ENCODE peak calls at places on chromosomes 2 and 18, in five cellular contexts. O is psoas muscle, W is AG04450, T is transverse colon, I is GM23338. H is an unnamed sample.

GRCh38 chr2:72793798-72794447 is 31.9 kb downstream of the EXOC6B start:
- DNase-seq in T (no peak), I (no peak), W (no peak), O (no peak), H (no peak)

GRCh38 chr2:55482186-55482945 is 37.2 kb upstream of the CFAP36 start:
- DNase-seq in I (peak; percentile 34), W (no peak), T (no peak), O (no peak), H (no peak)

GRCh38 chr2:169363027-169363569 is 764 bp upstream of the LRP2 start:
- DNase-seq in W (no peak), T (no peak), O (no peak), I (peak; percentile 38), H (no peak)

GRCh38 chr18:7273301-7273911 is 42.5 kb downstream of the LRRC30 start:
- DNase-seq in O (peak; percentile 75), T (peak; percentile 15), W (no peak), I (no peak), H (peak; percentile 36)

GRCh38 chr2:191878576-191879298 is 31.8 kb upstream of the CAVIN2 start:
- DNase-seq in W (peak; percentile 48), O (no peak), I (no peak), T (no peak), H (peak; percentile 64)

GRCh38 chr18:29154758-29155725 is 978.1 kb upstream of the CDH2 start:
- DNase-seq in I (no peak), T (no peak), O (no peak), W (peak; percentile 70), H (peak; percentile 61)

GRCh38 chr2:22513563-22513962 is 871.4 kb upstream of the KLHL29 start:
- DNase-seq in W (no peak), I (no peak), O (no peak), T (no peak), H (no peak)

GRCh38 chr2:183112575-183112974 is 11.7 kb upstream of the NUP35 start:
- DNase-seq in O (no peak), T (no peak), I (no peak), W (no peak), H (no peak)

GRCh38 chr2:126668254-126668653 is 12.3 kb downstream of the GYPC start:
- DNase-seq in T (no peak), O (no peak), W (no peak), I (no peak), H (no peak)

GRCh38 chr2:231010201-231010730 is 14.3 kb downstream of the SPATA3 start:
- DNase-seq in O (no peak), I (no peak), W (no peak), T (no peak), H (no peak)

GRCh38 chr18:21215480-21215879 is 26.6 kb upstream of the GREB1L start:
- DNase-seq in W (no peak), T (no peak), I (no peak), O (no peak), H (no peak)

GRCh38 chr2:188676012-188676405 is 298.2 kb upstream of the COL3A1 start:
- DNase-seq in W (no peak), O (no peak), I (no peak), T (no peak), H (no peak)
- H3K27ac ChIP-seq in W (no peak overlapping the region), O (no peak overlapping the region), I (no peak overlapping the region), T (no peak overlapping the region), H (no peak overlapping the region)

GRCh38 chr18:37163119-37163518 is 334.2 kb downstream of the KIAA1328 start:
- DNase-seq in W (no peak), T (no peak), I (no peak), O (no peak), H (no peak)

GRCh38 chr18:37156330-37156942 is 327.5 kb downstream of the KIAA1328 start:
- DNase-seq in I (no peak), T (no peak), W (no peak), O (no peak), H (no peak)

GRCh38 chr18:37166491-37166890 is 337.6 kb downstream of the KIAA1328 start:
- DNase-seq in W (no peak), I (no peak), O (no peak), T (no peak), H (no peak)

GRCh38 chr18:37160038-37160745 is 331.3 kb downstream of the KIAA1328 start:
- DNase-seq in T (no peak), W (no peak), I (no peak), O (no peak), H (no peak)

GRCh38 chr18:37161491-37161890 is 332.6 kb downstream of the KIAA1328 start:
- DNase-seq in W (no peak), T (no peak), I (no peak), O (no peak), H (no peak)
- H3K27ac ChIP-seq in W (no peak overlapping the region), T (no peak overlapping the region), I (peak overlapping the region; percentile 5), O (no peak overlapping the region), H (no peak overlapping the region)

GRCh38 chr2:69969126-69969983 is 7.9 kb upstream of the ASPRV1 start:
- DNase-seq in O (no peak), W (no peak), T (no peak), I (no peak), H (no peak)
- H3K27ac ChIP-seq in O (no peak overlapping the region), W (no peak overlapping the region), T (no peak overlapping the region), I (no peak overlapping the region), H (no peak overlapping the region)

DNA sequence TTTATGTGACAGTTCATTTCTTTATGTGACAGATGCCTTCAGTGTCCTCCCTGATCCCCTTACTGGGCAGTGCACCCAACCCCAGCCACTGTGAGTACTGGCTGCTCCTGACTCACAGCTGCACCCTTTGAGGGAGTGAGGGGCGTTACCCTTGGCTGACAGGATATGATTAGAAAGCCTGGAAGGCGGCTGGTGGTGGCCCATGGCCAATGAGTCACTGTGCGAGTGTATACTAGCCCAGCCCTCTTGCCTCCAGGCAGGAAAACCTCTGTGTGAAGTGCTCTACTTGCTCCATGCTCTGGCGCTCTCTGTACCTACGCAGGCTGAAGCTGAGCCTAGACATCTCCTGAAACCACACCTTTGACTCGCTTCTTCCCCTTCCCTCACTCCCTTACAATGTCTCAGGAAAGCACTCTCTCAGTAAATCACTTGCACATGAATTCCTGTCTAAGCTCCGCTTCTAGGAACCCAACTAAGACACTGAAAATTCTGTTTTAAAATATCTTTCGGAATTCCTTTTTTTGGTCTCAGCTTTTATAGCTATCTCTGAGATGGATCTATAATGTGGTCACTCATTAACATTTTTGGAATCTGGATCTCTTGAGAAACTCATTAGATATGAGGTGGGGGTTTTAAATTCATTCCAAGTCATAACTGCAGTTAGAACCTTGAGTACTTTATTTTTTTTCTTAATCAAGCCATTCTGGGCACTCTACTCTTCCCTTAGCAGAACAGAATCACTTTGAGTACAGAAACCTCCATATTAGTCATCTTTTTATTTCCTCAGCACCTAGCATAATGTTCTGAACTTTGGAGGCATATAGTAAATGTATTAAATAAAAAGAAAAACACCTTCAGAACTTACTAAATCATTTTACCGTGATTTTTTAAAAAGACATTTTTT is 25.3 kb upstream of the STAM2 start:
- DNase-seq in T (peak; percentile 81), I (peak; percentile 41), O (peak; percentile 93), W (peak; percentile 86), H (peak; percentile 94)
- H3K27ac ChIP-seq in T (no peak overlapping the region), I (no peak overlapping the region), O (no peak overlapping the region), W (peak overlapping the region; percentile 76), H (peak overlapping the region; percentile 81)

H was measured in RWPE1.